ENCODE peak calls at places on chromosomes 13 and 19, in six cellular contexts. T is H1, X is HCT116, P is K562, I is GM12878, H is HepG2. D is an unnamed sample.
A peak's percentile ranks its signal among the peaks of the same experiment; 100 is the strongest.

GRCh38 chr19:17687857-17688784 is at the start of gene UNC13A:
- DNase-seq in P (peak; percentile 83), T (no peak), H (no peak), X (no peak), I (no peak), D (peak; percentile 89)

GRCh38 chr13:39836038-39836437 is 180.6 kb downstream of the COG6 start:
- DNase-seq in X (no peak), T (no peak), I (no peak), H (no peak), P (no peak), D (no peak)

GRCh38 chr19:13102416-13102665 is 317 bp downstream of the LYL1 start:
- DNase-seq in I (no peak), P (no peak), X (no peak), H (no peak), T (no peak), D (no peak)

GRCh38 chr19:2542341-2543069 is 66.6 kb downstream of the GADD45B start:
- DNase-seq in P (no peak), H (peak; percentile 63), T (no peak), X (no peak), I (no peak), D (peak; percentile 38)

GRCh38 chr19:39915848-39916215 is 18.6 kb downstream of the FCGBP start:
- DNase-seq in H (no peak), X (no peak), I (no peak), T (no peak), P (no peak), D (no peak)

GRCh38 chr13:35957174-35957867 is 173.9 kb downstream of the DCLK1 start:
- DNase-seq in P (no peak), H (no peak), T (no peak), X (no peak), I (no peak), D (no peak)

GRCh38 chr13:33578786-33579185 is 239.2 kb upstream of the RFC3 start:
- DNase-seq in I (no peak), H (no peak), T (no peak), P (no peak), X (no peak), D (no peak)

GRCh38 chr19:47256688-47257410 is 524 bp downstream of the CCDC9 start:
- DNase-seq in H (peak; percentile 95), X (peak; percentile 95), P (peak; percentile 98), T (peak; percentile 98), I (peak; percentile 92), D (peak; percentile 100)

GRCh38 chr19:29810504-29810871 is 1.3 kb upstream of the CCNE1 start:
- DNase-seq in I (no peak), P (peak; percentile 40), T (no peak), H (no peak), X (no peak), D (no peak)

GRCh38 chr19:53864308-53864836 is 3.3 kb upstream of the MYADM start:
- DNase-seq in H (peak; percentile 99), X (no peak), P (peak; percentile 1), T (no peak), I (no peak), D (no peak)

GRCh38 chr13:110137677-110138008 is 169.3 kb downstream of the COL4A1 start:
- DNase-seq in P (peak; percentile 30), I (no peak), H (peak; percentile 15), X (peak; percentile 35), T (no peak), D (no peak)

GRCh38 chr13:25910243-25910642 is 141.6 kb downstream of the SHISA2 start:
- DNase-seq in X (no peak), H (no peak), T (no peak), I (no peak), P (no peak), D (no peak)

GRCh38 chr13:113904411-113904810 is 40.5 kb upstream of the GAS6 start:
- DNase-seq in P (peak; percentile 26), I (no peak), T (no peak), X (no peak), H (peak; percentile 25), D (peak; percentile 66)

GRCh38 chr13:39144391-39144790 is 106.1 kb downstream of the NHLRC3 start:
- DNase-seq in X (no peak), P (no peak), I (no peak), H (no peak), T (no peak), D (no peak)

GRCh38 chr19:2590630-2591399 is 111.7 kb downstream of the GNG7 start:
- DNase-seq in T (no peak), P (no peak), H (no peak), I (no peak), X (no peak), D (no peak)

GRCh38 chr13:112450567-112451240 is 74.5 kb downstream of the SPACA7 start:
- DNase-seq in P (no peak), T (no peak), X (no peak), H (no peak), I (no peak), D (no peak)

GRCh38 chr19:860481-861098 is 1.1 kb downstream of the CFD start:
- DNase-seq in T (no peak), P (peak; percentile 94), X (peak; percentile 73), I (no peak), H (peak; percentile 53), D (peak; percentile 60)

GRCh38 chr13:32081591-32081990 is 50.0 kb downstream of the FRY start:
- DNase-seq in P (no peak), H (no peak), I (no peak), X (no peak), T (no peak), D (no peak)

GRCh38 chr13:32080328-32080744 is 48.8 kb downstream of the FRY start:
- DNase-seq in X (no peak), I (no peak), H (peak; percentile 90), P (no peak), T (no peak), D (no peak)

GRCh38 chr13:32075150-32075851 is 43.7 kb downstream of the FRY start:
- DNase-seq in X (no peak), T (no peak), P (no peak), I (no peak), H (peak; percentile 80), D (no peak)

DNA sequence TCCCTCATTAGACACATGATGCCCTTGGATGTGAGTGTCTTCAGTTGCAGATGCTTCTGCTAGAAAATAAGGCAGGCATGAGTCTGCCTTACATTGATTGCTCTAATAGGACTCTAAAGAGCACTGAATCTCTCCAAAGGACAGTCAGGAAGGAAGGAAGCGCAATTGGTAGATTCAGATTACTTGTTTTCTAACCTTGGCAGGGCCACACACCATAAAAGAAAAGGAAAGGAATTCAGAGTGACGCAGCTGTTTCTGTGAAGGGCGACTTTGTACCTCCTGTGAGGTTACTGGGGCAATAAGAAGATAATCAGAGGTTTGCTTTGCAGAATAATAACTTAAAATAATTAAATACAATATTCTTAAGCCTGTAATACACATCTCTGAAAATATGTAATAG is 48.0 kb downstream of the FRY start:
- DNase-seq in X (no peak), T (no peak), P (no peak), H (no peak), I (no peak), D (no peak)
- TF ChIP-seq MAX in X (no peak), T (no peak), P (no peak), H (no peak), I (no peak), D (no peak)

DNA sequence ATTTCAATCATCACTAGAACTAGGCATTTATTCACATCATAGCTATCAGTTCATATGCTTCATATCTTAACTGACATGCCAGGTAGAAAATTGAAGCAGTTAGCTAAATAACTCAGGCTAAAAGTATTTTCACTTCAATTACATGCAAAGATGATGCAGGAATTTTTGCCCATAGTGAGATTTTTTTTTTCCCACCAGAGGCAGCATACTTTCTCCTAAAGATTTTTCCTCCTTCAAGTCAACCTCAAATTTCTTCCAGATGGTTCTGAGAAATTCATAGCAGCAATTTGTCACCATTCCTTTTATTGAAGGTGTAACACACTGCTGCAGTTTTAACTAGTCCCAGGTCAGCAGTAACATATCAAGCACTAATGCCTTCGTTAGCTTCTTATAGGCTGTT is 141.9 kb downstream of the SUCLA2 start:
- DNase-seq in P (no peak), X (no peak), H (no peak), T (no peak), I (no peak), D (no peak)
- TF ChIP-seq ATF3 in P (no peak), X (no peak), H (no peak), T (no peak), I (no peak), D (no peak)

GRCh38 chr19:4533334-4533733 is 1.7 kb downstream of the PLIN5 start:
- DNase-seq in T (no peak), P (no peak), I (no peak), X (no peak), H (no peak), D (no peak)

GRCh38 chr19:4533835-4534424 is 1.1 kb downstream of the PLIN5 start:
- DNase-seq in I (no peak), X (no peak), H (no peak), P (no peak), T (no peak), D (no peak)

GRCh38 chr19:4536798-4537197 is 1.8 kb upstream of the PLIN5 start:
- DNase-seq in H (no peak), X (no peak), P (no peak), T (no peak), I (no peak), D (no peak)

GRCh38 chr19:4537953-4538600 is 1.8 kb downstream of the LRG1 start:
- DNase-seq in I (no peak), T (no peak), H (no peak), X (no peak), P (no peak), D (peak; percentile 43)

GRCh38 chr19:4534836-4535658 is at the start of gene PLIN5:
- DNase-seq in T (peak; percentile 54), I (peak; percentile 3), P (peak; percentile 99), X (peak; percentile 65), H (peak; percentile 80), D (peak; percentile 97)
- TF ChIP-seq MAX in T (peak; percentile 11), I (no peak), P (no peak), X (no peak), H (peak; percentile 60), D (no peak)

GRCh38 chr19:49884760-49885159 is 7.3 kb downstream of the TBC1D17 start:
- DNase-seq in I (no peak), X (no peak), H (no peak), T (no peak), P (no peak), D (no peak)

GRCh38 chr19:49889038-49889686 is 7.5 kb downstream of the IL4I1 start:
- DNase-seq in P (no peak), T (no peak), H (no peak), X (no peak), I (no peak), D (no peak)

GRCh38 chr19:49888478-49888901 is 8.2 kb downstream of the IL4I1 start:
- DNase-seq in X (no peak), H (no peak), T (no peak), I (no peak), P (no peak), D (no peak)

GRCh38 chr19:49887653-49888477 is 8.8 kb downstream of the IL4I1 start:
- DNase-seq in P (no peak), T (no peak), I (no peak), H (no peak), X (no peak), D (no peak)

DNA sequence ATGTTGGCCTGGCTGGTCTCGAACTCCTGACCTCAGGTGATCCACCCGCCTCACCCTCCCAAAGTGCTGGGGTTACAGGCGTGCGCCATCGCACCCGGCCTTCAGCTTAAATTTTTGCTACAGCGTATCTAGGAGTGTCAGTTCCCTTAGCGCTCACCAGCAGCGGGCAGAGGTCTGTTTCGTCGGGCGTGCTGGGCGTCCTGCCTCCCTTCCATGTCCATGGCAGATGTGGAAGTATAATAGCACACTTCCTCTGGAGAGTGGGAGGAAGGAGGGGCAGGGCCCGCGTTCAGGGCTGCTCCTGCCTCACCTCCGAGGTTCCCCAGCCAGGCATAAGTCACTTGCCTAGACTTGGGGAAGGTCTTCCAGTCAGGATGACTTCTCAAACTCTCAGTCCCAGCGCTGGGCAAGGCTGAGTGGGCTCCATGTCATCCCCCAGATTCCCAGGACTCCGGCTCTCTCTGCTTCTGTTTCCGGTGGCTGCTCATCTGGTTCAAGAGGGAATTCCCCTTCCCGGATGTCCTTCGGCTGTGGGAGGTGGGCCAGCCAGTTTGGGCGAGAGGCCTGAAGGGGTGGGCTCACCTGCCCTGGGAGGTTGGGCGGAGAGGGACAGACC is 9.5 kb downstream of the IL4I1 start:
- DNase-seq in T (no peak), H (no peak), P (no peak), I (no peak), X (no peak), D (no peak)
- TF ChIP-seq ATF3 in T (no peak), H (no peak), P (no peak), I (no peak), X (no peak), D (no peak)

D was measured in WTC11.